ENCODE peak calls at places on chromosomes 6 and 20, in ten cellular contexts. A is EH; D is HFFc6; R is HS-27A; P is nephron progenitor cell; B is NCI-H82; S is astrocyte of the spinal cord; H is RPMI8226; W is stimulated activated CD4-positive, alpha-beta T cell treated with anti-CD3 and anti-CD28 coated beads, TNF-alpha, amount 100 ng/mL, for 4 hours; C is T-cell. U is an unnamed sample.

GRCh38 chr20:20360464-20360863 is 7.4 kb upstream of the INSM1 start:
- DNase-seq in P (peak; percentile 57), H (peak; percentile 70), C (no peak), W (no peak), R (no peak), S (peak; percentile 71), B (peak; percentile 80), D (peak; percentile 56), A (peak; percentile 64), U (peak; percentile 32)

GRCh38 chr20:911882-912600 is 4.1 kb downstream of the ANGPT4 start:
- DNase-seq in D (no peak), A (no peak), W (no peak), R (no peak), S (no peak), C (no peak), P (no peak), H (peak; percentile 51), B (no peak), U (no peak)

GRCh38 chr6:108337721-108338120 is 42.9 kb downstream of the AFG1L start:
- DNase-seq in C (no peak), P (no peak), W (no peak), S (no peak), H (no peak), B (no peak), R (no peak), D (no peak), A (no peak), U (no peak)

GRCh38 chr20:32872266-32872665 is 13.5 kb downstream of the EFCAB8 start:
- DNase-seq in C (no peak), R (no peak), W (no peak), A (no peak), B (no peak), S (no peak), D (no peak), P (no peak), H (no peak), U (no peak)

GRCh38 chr6:157989541-157990289 is 8.1 kb downstream of the SYNJ2 start:
- DNase-seq in B (peak; percentile 19), W (no peak), R (no peak), C (no peak), A (peak; percentile 68), D (peak; percentile 47), S (peak; percentile 76), P (no peak), H (no peak), U (no peak)

GRCh38 chr6:56143796-56144195 is 103.6 kb downstream of the COL21A1 start:
- DNase-seq in H (no peak), C (no peak), D (no peak), B (no peak), R (no peak), A (no peak), W (no peak), S (no peak), P (no peak), U (no peak)

GRCh38 chr20:48523191-48523757 is 304.5 kb downstream of the PREX1 start:
- DNase-seq in W (no peak), H (peak; percentile 60), D (peak; percentile 37), A (peak; percentile 79), C (no peak), R (peak; percentile 23), P (peak; percentile 76), B (peak; percentile 10), S (peak; percentile 34), U (no peak)

GRCh38 chr20:57405236-57406016 is 14.2 kb downstream of the RBM38 start:
- DNase-seq in S (no peak), W (no peak), H (no peak), B (no peak), A (no peak), C (no peak), D (no peak), P (no peak), R (no peak), U (no peak)

GRCh38 chr20:10990625-10991382 is 317.0 kb upstream of the JAG1 start:
- DNase-seq in H (no peak), D (no peak), C (no peak), B (no peak), A (no peak), W (no peak), S (no peak), R (no peak), P (no peak), U (no peak)

GRCh38 chr6:12313992-12314589 is 23.9 kb downstream of the EDN1 start:
- DNase-seq in R (no peak), S (no peak), W (no peak), B (no peak), D (peak; percentile 41), P (no peak), H (no peak), A (peak; percentile 91), C (no peak), U (no peak)

GRCh38 chr6:16669227-16669626 is 92.0 kb downstream of the ATXN1 start:
- DNase-seq in A (peak; percentile 46), P (no peak), S (peak; percentile 86), B (no peak), H (peak; percentile 47), R (peak; percentile 52), D (peak; percentile 44), C (peak; percentile 43), W (peak; percentile 58), U (no peak)

GRCh38 chr20:25750765-25751696 is 54.4 kb upstream of the ZNF337 start:
- DNase-seq in H (no peak), A (peak; percentile 57), C (peak; percentile 49), R (no peak), P (no peak), B (peak; percentile 23), D (peak; percentile 32), W (peak; percentile 35), S (peak; percentile 39), U (no peak)

GRCh38 chr6:49733680-49734079 is 10.5 kb downstream of the CRISP3 start:
- DNase-seq in B (no peak), P (no peak), H (no peak), S (no peak), R (no peak), D (no peak), C (no peak), W (no peak), A (no peak), U (no peak)

GRCh38 chr6:110682460-110682853 is 132.8 kb downstream of the CDK19 start:
- DNase-seq in H (peak; percentile 74), C (peak; percentile 66), P (peak; percentile 47), R (peak; percentile 50), D (peak; percentile 81), B (peak; percentile 93), S (peak; percentile 85), A (peak; percentile 84), W (peak; percentile 13), U (peak; percentile 72)

GRCh38 chr6:32074996-32075532 is 34.1 kb downstream of the TNXB start:
- DNase-seq in A (peak; percentile 71), D (peak; percentile 27), S (no peak), R (no peak), W (no peak), C (no peak), H (no peak), P (no peak), B (no peak), U (no peak)

GRCh38 chr20:2767768-2768631 is 32.4 kb downstream of the CPXM1 start:
- DNase-seq in C (no peak), D (peak; percentile 17), H (no peak), P (no peak), W (no peak), A (peak; percentile 59), R (no peak), B (no peak), S (peak; percentile 63), U (no peak)

GRCh38 chr6:35485402-35485877 is 11.4 kb downstream of the TEAD3 start:
- DNase-seq in D (no peak), H (no peak), A (peak; percentile 94), B (peak; percentile 86), C (no peak), R (peak; percentile 94), S (no peak), P (peak; percentile 51), W (no peak), U (no peak)

GRCh38 chr6:89951574-89952360 is 57.5 kb downstream of the GJA10 start:
- DNase-seq in D (no peak), P (peak; percentile 20), R (no peak), S (peak; percentile 74), B (no peak), C (no peak), A (peak; percentile 35), W (no peak), H (no peak), U (no peak)

GRCh38 chr6:23173231-23173630 is 603.9 kb downstream of the HDGFL1 start:
- DNase-seq in R (no peak), S (no peak), H (no peak), W (no peak), D (no peak), C (no peak), B (no peak), A (peak; percentile 45), P (no peak), U (no peak)

U was measured in amniotic stem cell.